ENCODE peak calls at places on chromosomes 11 and 22, in six cellular contexts. F is CD8-positive, alpha-beta T cell; V is PC-3; Z is OCI-LY7; M is GM10248; Y is BJ. E is an unnamed sample.
A peak's percentile ranks its signal among the peaks of the same experiment; 100 is the strongest.

GRCh38 chr22:43152355-43153071 is 1.2 kb downstream of the TSPO start:
- DNase-seq in F (peak; percentile 62), V (peak; percentile 68), Z (peak; percentile 33), M (no peak), Y (no peak), E (peak; percentile 91)

GRCh38 chr11:83235825-83236224 is 42.3 kb downstream of the ANKRD42 start:
- DNase-seq in F (no peak), V (no peak), Z (no peak), M (no peak), Y (no peak), E (no peak)

GRCh38 chr11:21250196-21250595 is 580.8 kb downstream of the NELL1 start:
- DNase-seq in F (no peak), V (no peak), Z (no peak), M (no peak), Y (no peak), E (no peak)

GRCh38 chr11:8093931-8094575 is 13.0 kb downstream of the TUB start:
- DNase-seq in F (no peak), V (no peak), Z (no peak), M (no peak), Y (no peak), E (no peak)

GRCh38 chr11:72782081-72782920 is 11.5 kb downstream of the STARD10 start:
- DNase-seq in F (no peak), V (no peak), Z (peak; percentile 18), M (no peak), Y (no peak), E (no peak)

GRCh38 chr11:113859665-113860064 is 15.7 kb downstream of the USP28 start:
- DNase-seq in F (no peak), V (no peak), Z (no peak), M (peak; percentile 25), Y (no peak), E (no peak)

GRCh38 chr22:27137809-27138400 is 480.5 kb downstream of the MIAT start:
- DNase-seq in F (no peak), V (no peak), Z (no peak), M (no peak), Y (no peak), E (no peak)

GRCh38 chr11:14288189-14288935 is 70.6 kb downstream of the RRAS2 start:
- DNase-seq in F (no peak), V (peak; percentile 71), Z (no peak), M (no peak), Y (peak; percentile 74), E (no peak)

GRCh38 chr11:65640483-65641207 is 2.7 kb downstream of the SIPA1 start:
- DNase-seq in F (peak; percentile 49), V (no peak), Z (peak; percentile 81), M (no peak), Y (no peak), E (no peak)

GRCh38 chr11:33655842-33656600 is 44.6 kb downstream of the C11orf91 start:
- DNase-seq in F (no peak), V (no peak), Z (no peak), M (peak; percentile 46), Y (no peak), E (peak; percentile 59)

GRCh38 chr11:72413914-72414628 is 20.3 kb downstream of the CLPB start:
- DNase-seq in F (peak; percentile 75), V (peak; percentile 90), Z (peak; percentile 84), M (peak; percentile 83), Y (no peak), E (no peak)

GRCh38 chr11:18668131-18668530 is 30.4 kb upstream of the TMEM86A start:
- DNase-seq in F (no peak), V (peak; percentile 28), Z (no peak), M (no peak), Y (no peak), E (no peak)

GRCh38 chr11:119855066-119855465 is 126.1 kb upstream of the NECTIN1 start:
- DNase-seq in F (no peak), V (no peak), Z (no peak), M (no peak), Y (no peak), E (no peak)

GRCh38 chr11:115550291-115551059 is 46.3 kb upstream of the CADM1 start:
- DNase-seq in F (no peak), V (no peak), Z (no peak), M (no peak), Y (no peak), E (no peak)

GRCh38 chr22:50467341-50467740 is 7.5 kb downstream of the SBF1 start:
- DNase-seq in F (no peak), V (no peak), Z (peak; percentile 30), M (no peak), Y (no peak), E (no peak)

GRCh38 chr11:61888043-61888442 is 3.3 kb downstream of the FADS3 start:
- DNase-seq in F (no peak), V (peak; percentile 47), Z (no peak), M (no peak), Y (peak; percentile 72), E (peak; percentile 92)

GRCh38 chr11:78656984-78657383 is 82.3 kb upstream of the NARS2 start:
- DNase-seq in F (no peak), V (no peak), Z (no peak), M (no peak), Y (no peak), E (peak; percentile 54)

GRCh38 chr22:50526849-50527801 is 1.7 kb upstream of the SCO2 start:
- DNase-seq in F (peak; percentile 37), V (peak; percentile 37), Z (peak; percentile 60), M (peak; percentile 76), Y (no peak), E (no peak)

GRCh38 chr11:19332476-19332875 is 91.7 kb upstream of the E2F8 start:
- DNase-seq in F (no peak), V (no peak), Z (no peak), M (peak; percentile 27), Y (no peak), E (no peak)

GRCh38 chr22:30978304-30978962 is 9.4 kb downstream of the TUG1 start:
- DNase-seq in F (no peak), V (no peak), Z (no peak), M (no peak), Y (no peak), E (no peak)

GRCh38 chr22:50269573-50270301 is 443 bp downstream of the MAPK11 start:
- DNase-seq in F (peak; percentile 19), V (peak; percentile 27), Z (peak; percentile 59), M (peak; percentile 72), Y (no peak), E (no peak)

GRCh38 chr11:78860720-78861422 is 286.2 kb upstream of the NARS2 start:
- DNase-seq in F (no peak), V (peak; percentile 51), Z (no peak), M (no peak), Y (no peak), E (no peak)

GRCh38 chr11:46119352-46120216 is 1.7 kb downstream of the PHF21A start:
- DNase-seq in F (peak; percentile 69), V (peak; percentile 22), Z (peak; percentile 74), M (peak; percentile 59), Y (no peak), E (no peak)

GRCh38 chr11:64152841-64153691 is 12.8 kb downstream of the MACROD1 start:
- DNase-seq in F (peak; percentile 77), V (peak; percentile 76), Z (peak; percentile 60), M (peak; percentile 94), Y (no peak), E (peak; percentile 90)

GRCh38 chr11:64156235-64157011 is 9.5 kb downstream of the MACROD1 start:
- DNase-seq in F (no peak), V (no peak), Z (no peak), M (no peak), Y (no peak), E (no peak)

GRCh38 chr11:64150481-64151239 is 15.3 kb downstream of the MACROD1 start:
- DNase-seq in F (no peak), V (no peak), Z (no peak), M (no peak), Y (no peak), E (no peak)

GRCh38 chr11:64151337-64151736 is 14.6 kb downstream of the MACROD1 start:
- DNase-seq in F (no peak), V (no peak), Z (no peak), M (no peak), Y (no peak), E (no peak)

DNA sequence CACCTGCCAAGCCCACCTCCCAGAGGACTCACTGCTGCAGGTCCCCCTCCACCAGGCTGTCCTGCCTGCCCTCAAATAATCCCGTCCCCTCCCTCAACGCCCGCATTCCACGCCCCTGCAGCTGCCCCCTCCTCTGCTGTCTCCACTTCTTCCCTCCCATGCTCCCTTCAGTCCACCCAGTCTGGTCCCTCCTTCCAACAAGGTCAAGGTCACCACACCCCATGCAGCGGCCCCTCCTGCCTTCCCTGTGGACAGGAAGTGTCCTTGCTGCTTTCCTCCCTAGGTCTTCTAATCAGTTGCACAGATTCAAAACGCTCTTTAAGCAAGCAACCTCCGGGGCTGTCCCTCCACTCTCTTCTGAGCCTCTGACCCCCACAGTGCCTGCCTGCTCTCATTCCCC is 12.1 kb downstream of the MACROD1 start:
- DNase-seq in F (no peak), V (no peak), Z (no peak), M (no peak), Y (no peak), E (no peak)
- TF ChIP-seq CTCF in F (no peak), V (no peak), Z (no peak), M (no peak), Y (no peak), E (no peak)

GRCh38 chr22:25232301-25232700 is 12.9 kb downstream of the CRYBB2 start:
- DNase-seq in F (no peak), V (no peak), Z (no peak), M (no peak), Y (no peak), E (no peak)
- TF ChIP-seq CTCF in F (no peak), V (no peak), Z (no peak), M (no peak), Y (no peak), E (no peak)

GRCh38 chr11:118401880-118402590 is 629 bp downstream of the ATP5MG start:
- DNase-seq in F (no peak), V (peak; percentile 37), Z (no peak), M (no peak), Y (peak; percentile 60), E (no peak)
- TF ChIP-seq CTCF in F (no peak), V (no peak), Z (no peak), M (no peak), Y (no peak), E (no peak)

GRCh38 chr22:35039625-35040024 is 26.3 kb upstream of the ISX start:
- DNase-seq in F (no peak), V (no peak), Z (no peak), M (no peak), Y (no peak), E (no peak)

GRCh38 chr22:35034963-35035362 is 31.0 kb upstream of the ISX start:
- DNase-seq in F (no peak), V (no peak), Z (no peak), M (no peak), Y (no peak), E (no peak)

GRCh38 chr22:35033635-35034296 is 32.2 kb upstream of the ISX start:
- DNase-seq in F (no peak), V (no peak), Z (no peak), M (no peak), Y (no peak), E (no peak)

GRCh38 chr22:35032571-35032970 is 33.4 kb upstream of the ISX start:
- DNase-seq in F (no peak), V (no peak), Z (no peak), M (no peak), Y (no peak), E (no peak)

GRCh38 chr22:35037089-35037488 is 28.9 kb upstream of the ISX start:
- DNase-seq in F (no peak), V (peak; percentile 15), Z (peak; percentile 7), M (no peak), Y (no peak), E (no peak)
- TF ChIP-seq CTCF in F (no peak), V (peak; percentile 33), Z (peak; percentile 62), M (peak; percentile 32), Y (peak; percentile 21), E (peak; percentile 21)

GRCh38 chr11:68903631-68904457 is at the start of the genes IGHMBP2 and MRPL21:
- DNase-seq in F (peak; percentile 87), V (peak; percentile 94), Z (peak; percentile 88), M (peak; percentile 94), Y (no peak), E (peak; percentile 94)
- TF ChIP-seq CTCF in F (no peak), V (no peak), Z (no peak), M (no peak), Y (no peak), E (no peak)